ENCODE peak calls at places on chromosomes 16 and 17, in eight cellular contexts. A, O, H, T, M, Z, S and X are unnamed samples.

GRCh38 chr16:52552643-52553042 is 5.7 kb upstream of the TOX3 start:
- DNase-seq in A (no peak), O (no peak), H (no peak), T (no peak), M (no peak), Z (no peak), S (no peak), X (no peak)

GRCh38 chr16:29790949-29791844 is 646 bp downstream of the KIF22 start:
- DNase-seq in A (no peak), O (no peak), H (no peak), T (no peak), M (no peak), Z (no peak), S (no peak), X (no peak)

GRCh38 chr17:79033741-79034501 is 10.0 kb downstream of the C1QTNF1 start:
- DNase-seq in A (peak), O (no peak), H (peak), T (peak), M (no peak), Z (no peak), S (no peak), X (peak)

GRCh38 chr16:51565149-51565548 is 414.1 kb upstream of the SALL1 start:
- DNase-seq in A (no peak), O (no peak), H (no peak), T (no peak), M (no peak), Z (no peak), S (no peak), X (no peak)

GRCh38 chr16:88306411-88306810 is 76.3 kb upstream of the ZNF469 start:
- DNase-seq in A (no peak), O (no peak), H (no peak), T (no peak), M (no peak), Z (no peak), S (no peak), X (no peak)

GRCh38 chr16:49620868-49621239 is 235.1 kb downstream of the ZNF423 start:
- DNase-seq in A (peak), O (no peak), H (peak), T (peak), M (no peak), Z (no peak), S (no peak), X (no peak)

GRCh38 chr17:7839890-7840260 is 5.9 kb downstream of the KDM6B start:
- DNase-seq in A (peak), O (no peak), H (no peak), T (peak), M (no peak), Z (peak), S (no peak), X (no peak)

GRCh38 chr16:78244131-78244899 is 144.9 kb downstream of the WWOX start:
- DNase-seq in A (no peak), O (no peak), H (no peak), T (no peak), M (no peak), Z (no peak), S (no peak), X (no peak)

GRCh38 chr16:89375021-89375420 is 115.3 kb downstream of the ANKRD11 start:
- DNase-seq in A (no peak), O (no peak), H (no peak), T (no peak), M (no peak), Z (no peak), S (no peak), X (no peak)

GRCh38 chr16:66152841-66153525 is 213.5 kb upstream of the CDH5 start:
- DNase-seq in A (no peak), O (no peak), H (no peak), T (no peak), M (peak), Z (peak), S (no peak), X (no peak)

GRCh38 chr16:50285406-50286003 is 19.2 kb downstream of the ADCY7 start:
- DNase-seq in A (no peak), O (no peak), H (no peak), T (no peak), M (no peak), Z (no peak), S (no peak), X (no peak)

GRCh38 chr17:37643829-37644228 is 583 bp upstream of the DDX52 start:
- DNase-seq in A (no peak), O (no peak), H (no peak), T (no peak), M (peak), Z (no peak), S (no peak), X (no peak)

GRCh38 chr16:56988161-56988947 is 1.0 kb upstream of the NLRC5 start:
- DNase-seq in A (no peak), O (no peak), H (no peak), T (no peak), M (no peak), Z (peak), S (no peak), X (no peak)

GRCh38 chr17:44198721-44199552 is 747 bp downstream of the ATXN7L3 start:
- DNase-seq in A (peak), O (no peak), H (no peak), T (peak), M (peak), Z (no peak), S (peak), X (peak)

GRCh38 chr17:65604070-65604469 is 42.6 kb upstream of the AXIN2 start:
- DNase-seq in A (no peak), O (no peak), H (no peak), T (no peak), M (peak), Z (no peak), S (no peak), X (no peak)

GRCh38 chr17:66526827-66527226 is 224.4 kb downstream of the PRKCA start:
- DNase-seq in A (no peak), O (no peak), H (no peak), T (no peak), M (no peak), Z (no peak), S (no peak), X (no peak)

GRCh38 chr16:10616744-10617640 is 36.6 kb upstream of the EMP2 start:
- DNase-seq in A (peak), O (no peak), H (peak), T (no peak), M (peak), Z (peak), S (no peak), X (no peak)

GRCh38 chr17:36840796-36841195 is 96.5 kb upstream of the LHX1 start:
- DNase-seq in A (no peak), O (no peak), H (no peak), T (no peak), M (no peak), Z (no peak), S (no peak), X (no peak)

GRCh38 chr17:76365256-76365903 is 11.7 kb upstream of the PRPSAP1 start:
- DNase-seq in A (no peak), O (no peak), H (peak), T (no peak), M (peak), Z (no peak), S (no peak), X (no peak)

GRCh38 chr16:58085171-58085570 is 44.0 kb downstream of the CFAP20 start:
- DNase-seq in A (no peak), O (no peak), H (no peak), T (no peak), M (no peak), Z (no peak), S (no peak), X (no peak)

GRCh38 chr16:72107371-72107770 is 13.7 kb downstream of the DHX38 start:
- DNase-seq in A (no peak), O (no peak), H (no peak), T (no peak), M (no peak), Z (no peak), S (no peak), X (no peak)

GRCh38 chr16:74448990-74449389 is 27.7 kb upstream of the CLEC18B start:
- DNase-seq in A (peak), O (no peak), H (peak), T (peak), M (peak), Z (peak), S (no peak), X (peak)

GRCh38 chr17:41848788-41849187 is 11.2 kb downstream of the KLHL10 start:
- DNase-seq in A (no peak), O (no peak), H (no peak), T (no peak), M (no peak), Z (peak), S (no peak), X (no peak)

GRCh38 chr17:6355196-6355595 is 79.7 kb downstream of the AIPL1 start:
- DNase-seq in A (no peak), O (no peak), H (no peak), T (no peak), M (no peak), Z (no peak), S (no peak), X (no peak)

GRCh38 chr16:2799205-2799851 is 1.1 kb downstream of the PRSS41 start:
- DNase-seq in A (no peak), O (no peak), H (peak), T (no peak), M (no peak), Z (no peak), S (no peak), X (no peak)

GRCh38 chr16:82643936-82644630 is 17.3 kb downstream of the CDH13 start:
- DNase-seq in A (no peak), O (no peak), H (no peak), T (no peak), M (no peak), Z (no peak), S (no peak), X (no peak)

GRCh38 chr16:87068751-87069150 is 248.4 kb downstream of the C16orf95 start:
- DNase-seq in A (no peak), O (no peak), H (no peak), T (peak), M (no peak), Z (no peak), S (no peak), X (no peak)

GRCh38 chr17:43155666-43156065 is 15.3 kb upstream of the NBR1 start:
- DNase-seq in A (no peak), O (no peak), H (no peak), T (no peak), M (no peak), Z (no peak), S (no peak), X (no peak)

GRCh38 chr17:67633751-67634191 is 84.0 kb upstream of the NOL11 start:
- DNase-seq in A (no peak), O (no peak), H (no peak), T (no peak), M (peak), Z (peak), S (no peak), X (peak)

GRCh38 chr16:51538707-51539604 is 387.9 kb upstream of the SALL1 start:
- DNase-seq in A (no peak), O (no peak), H (peak), T (no peak), M (peak), Z (peak), S (no peak), X (no peak)

GRCh38 chr16:67845291-67846062 is 1.3 kb upstream of the NUTF2 start:
- DNase-seq in A (no peak), O (no peak), H (no peak), T (no peak), M (no peak), Z (no peak), S (no peak), X (no peak)

GRCh38 chr16:67846320-67847063 is at the start of gene NUTF2:
- DNase-seq in A (peak), O (peak), H (peak), T (peak), M (peak), Z (peak), S (peak), X (peak)

GRCh38 chr16:67847064-67847861 is at the start of gene CENPT:
- DNase-seq in A (no peak), O (no peak), H (no peak), T (no peak), M (peak), Z (peak), S (no peak), X (peak)

GRCh38 chr16:67846063-67846319 is 742 bp upstream of the NUTF2 start:
- DNase-seq in A (no peak), O (no peak), H (no peak), T (no peak), M (no peak), Z (no peak), S (no peak), X (no peak)

DNA sequence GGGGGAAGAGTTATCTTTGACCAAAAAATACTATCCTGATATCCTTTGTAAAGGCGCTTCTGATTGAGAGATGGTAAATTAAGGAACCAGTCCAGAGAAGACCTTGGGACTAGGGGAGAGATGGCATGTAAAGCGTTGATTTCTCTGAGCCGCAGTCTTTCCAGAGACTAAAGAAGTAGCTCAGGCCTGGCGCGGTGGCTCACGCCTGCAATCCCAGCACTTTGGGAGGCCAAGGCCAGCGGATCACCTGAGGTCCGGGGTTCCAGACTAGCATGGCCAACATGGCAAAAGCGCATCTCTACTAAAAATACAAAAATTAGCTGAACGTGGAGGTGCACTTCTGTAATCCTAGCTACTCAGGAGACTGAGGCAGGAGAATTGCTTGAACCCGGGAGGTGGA is 625 bp upstream of the CENPT start:
- DNase-seq in A (no peak), O (no peak), H (no peak), T (no peak), M (no peak), Z (no peak), S (no peak), X (no peak)
- H3K4me3 ChIP-seq in A (peak), O (peak), H (peak), T (peak), M (peak), Z (peak), S (no peak), X (peak)

GRCh38 chr17:80479246-80479566 is 2.8 kb upstream of the NPTX1 start:
- DNase-seq in A (no peak), O (no peak), H (no peak), T (no peak), M (no peak), Z (no peak), S (no peak), X (no peak)

GRCh38 chr17:80476877-80477646 is 655 bp upstream of the NPTX1 start:
- DNase-seq in A (no peak), O (no peak), H (no peak), T (no peak), M (no peak), Z (no peak), S (no peak), X (no peak)

GRCh38 chr17:80477647-80478478 is 1.5 kb upstream of the NPTX1 start:
- DNase-seq in A (peak), O (no peak), H (no peak), T (no peak), M (peak), Z (peak), S (no peak), X (peak)

GRCh38 chr17:80480248-80480647 is 3.8 kb upstream of the NPTX1 start:
- DNase-seq in A (no peak), O (no peak), H (no peak), T (no peak), M (no peak), Z (no peak), S (no peak), X (no peak)

DNA sequence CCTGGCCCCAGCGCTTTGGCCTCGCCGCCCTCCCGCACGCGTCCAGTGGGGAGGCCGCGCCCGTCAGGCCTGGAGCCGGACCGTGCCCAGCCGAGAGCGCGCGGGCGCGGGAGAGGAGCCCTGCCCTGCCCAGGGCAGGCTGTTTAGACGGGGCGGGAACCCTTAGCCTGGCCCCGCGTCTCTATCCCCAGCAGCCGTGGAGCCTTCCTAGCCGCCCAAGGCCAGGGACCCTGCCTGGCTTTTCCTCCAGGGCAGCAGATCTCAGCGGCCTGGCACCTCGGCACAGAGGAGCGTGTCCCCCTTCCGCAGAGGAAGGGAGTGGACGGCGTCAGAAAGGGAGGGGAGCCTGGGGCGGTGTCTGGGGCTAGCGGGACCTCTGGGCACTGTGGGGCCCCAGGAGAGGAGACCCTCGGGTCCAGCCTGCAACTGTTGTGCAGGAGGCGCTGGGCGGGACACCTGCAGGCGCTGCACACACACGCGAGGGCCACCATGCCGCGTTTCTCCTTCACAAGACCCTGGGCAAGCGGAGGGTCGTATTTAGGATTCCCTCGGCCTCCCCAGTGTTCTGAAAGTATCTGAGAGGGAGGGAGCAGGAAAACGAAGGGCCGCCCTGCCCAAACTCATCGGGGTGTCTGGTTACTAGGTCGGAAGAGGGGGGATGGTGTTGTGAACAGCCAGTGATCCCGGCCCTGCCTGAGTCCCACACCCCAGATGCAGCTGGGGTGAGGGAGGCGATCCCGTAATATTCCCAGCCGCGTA is 2.3 kb upstream of the NPTX1 start:
- DNase-seq in A (no peak), O (no peak), H (no peak), T (no peak), M (no peak), Z (no peak), S (no peak), X (no peak)
- H3K4me3 ChIP-seq in A (no peak), O (no peak), H (peak), T (peak), M (no peak), Z (no peak), S (no peak), X (peak)

DNA sequence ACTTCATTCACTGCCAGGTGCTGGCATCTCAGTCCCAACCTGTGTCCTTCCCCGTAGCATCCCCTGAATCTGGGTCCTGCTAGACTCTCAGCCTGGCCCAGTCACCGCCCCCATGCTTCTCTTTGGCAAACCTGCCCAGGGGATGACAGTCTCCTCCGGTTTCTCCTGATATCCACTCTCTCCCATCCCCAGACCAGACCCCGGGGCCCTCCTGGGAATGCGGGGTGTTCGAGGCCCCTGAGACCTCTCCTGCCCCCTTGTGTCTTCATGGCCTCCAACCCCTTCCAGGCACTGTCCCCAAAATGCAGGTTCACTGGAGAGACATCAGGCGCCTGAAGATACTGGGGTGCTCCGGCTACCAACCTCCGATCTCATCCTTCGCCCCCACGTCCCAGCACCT is 544 bp downstream of the STX1B start:
- DNase-seq in A (no peak), O (no peak), H (no peak), T (no peak), M (no peak), Z (no peak), S (no peak), X (no peak)
- H3K4me3 ChIP-seq in A (no peak), O (no peak), H (no peak), T (peak), M (no peak), Z (peak), S (no peak), X (no peak)

GRCh38 chr17:58632324-58633314 is 59.2 kb downstream of the TEX14 start:
- DNase-seq in A (no peak), O (no peak), H (no peak), T (no peak), M (no peak), Z (no peak), S (peak), X (peak)

GRCh38 chr17:58631523-58632323 is 60.1 kb downstream of the TEX14 start:
- DNase-seq in A (peak), O (peak), H (peak), T (peak), M (peak), Z (peak), S (peak), X (peak)

GRCh38 chr17:58626905-58627304 is 64.9 kb downstream of the TEX14 start:
- DNase-seq in A (no peak), O (no peak), H (no peak), T (no peak), M (no peak), Z (no peak), S (no peak), X (no peak)

DNA sequence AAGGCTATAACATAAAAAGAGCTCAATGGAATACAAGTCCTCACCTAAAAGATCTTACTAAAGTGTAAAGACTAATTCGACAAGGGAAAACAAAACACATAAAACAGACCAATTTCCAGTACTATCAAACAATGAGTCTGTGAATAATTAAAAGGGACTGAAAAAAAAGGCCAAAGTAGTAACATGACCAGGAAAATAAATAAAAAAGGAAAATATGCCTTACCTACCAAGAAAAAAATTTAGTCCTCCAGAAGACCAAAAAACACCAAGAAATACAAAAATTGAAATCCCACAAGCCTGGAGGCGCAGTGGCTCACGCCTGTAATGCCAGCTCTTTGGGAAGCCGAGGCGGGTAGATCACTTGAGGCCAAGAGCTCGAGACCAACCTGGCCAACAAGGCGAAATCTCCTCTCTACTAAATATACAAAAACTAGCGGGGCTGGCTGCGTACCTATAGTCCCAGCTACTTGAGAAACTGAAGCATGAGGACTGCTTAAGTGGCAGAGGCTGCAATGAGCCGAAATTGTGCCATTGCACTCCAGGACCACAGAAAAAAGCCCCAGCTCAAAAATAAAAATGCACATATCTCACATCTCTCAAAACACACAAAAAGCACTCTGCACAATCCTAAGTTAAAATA is 60.8 kb downstream of the TEX14 start:
- DNase-seq in A (no peak), O (no peak), H (no peak), T (peak), M (no peak), Z (no peak), S (no peak), X (peak)
- H3K4me3 ChIP-seq in A (peak), O (peak), H (no peak), T (peak), M (peak), Z (no peak), S (peak), X (peak)

GRCh38 chr16:4320030-4320429 is 4.2 kb downstream of the GLIS2 start:
- DNase-seq in A (peak), O (no peak), H (peak), T (no peak), M (no peak), Z (peak), S (no peak), X (no peak)
- H3K4me3 ChIP-seq in A (no peak), O (no peak), H (no peak), T (peak), M (no peak), Z (no peak), S (no peak), X (no peak)

GRCh38 chr17:29615492-29616299 is 7.0 kb downstream of the CORO6 start:
- DNase-seq in A (peak), O (peak), H (peak), T (peak), M (peak), Z (peak), S (peak), X (peak)
- H3K4me3 ChIP-seq in A (peak), O (peak), H (peak), T (peak), M (peak), Z (peak), S (peak), X (peak)